ENCODE peak calls at places on chromosome 19, in eight cellular contexts. H is thoracic aorta, L is psoas muscle, F is AG04449, W is AG04450, U is brain microvascular endothelial cell, T is fibroblast of the aortic adventitia, K is epithelial cell of proximal tubule. G is an unnamed sample.
A peak's percentile ranks its signal among the peaks of the same experiment; 100 is the strongest.

GRCh38 chr19:43300876-43301765 is 31.8 kb upstream of the PSG9 start:
- DNase-seq in H (no peak), L (no peak), F (no peak), W (no peak), U (no peak), T (no peak), K (no peak), G (no peak)

GRCh38 chr19:15280915-15281683 is 48.9 kb upstream of the EPHX3 start:
- DNase-seq in H (no peak), L (peak; percentile 95), F (no peak), W (peak; percentile 72), U (peak; percentile 69), T (peak; percentile 86), K (peak; percentile 69), G (no peak)

GRCh38 chr19:52651956-52652355 is 13.8 kb upstream of the ZNF83 start:
- DNase-seq in H (no peak), L (no peak), F (no peak), W (no peak), U (no peak), T (no peak), K (no peak), G (no peak)

GRCh38 chr19:2431318-2432055 is 4.1 kb upstream of the TIMM13 start:
- DNase-seq in H (no peak), L (no peak), F (no peak), W (no peak), U (no peak), T (no peak), K (no peak), G (no peak)

GRCh38 chr19:11987405-11988231 is 22.8 kb downstream of the ZNF763 start:
- DNase-seq in H (peak; percentile 96), L (peak; percentile 97), F (no peak), W (peak; percentile 78), U (peak; percentile 95), T (peak; percentile 89), K (peak; percentile 61), G (peak; percentile 94)

GRCh38 chr19:39407644-39408391 is 1.2 kb downstream of the ZFP36 start:
- DNase-seq in H (no peak), L (peak; percentile 82), F (no peak), W (no peak), U (no peak), T (peak; percentile 28), K (no peak), G (peak; percentile 55)

GRCh38 chr19:11814707-11815050 is 606 bp downstream of the ZNF440 start:
- DNase-seq in H (no peak), L (no peak), F (no peak), W (no peak), U (peak; percentile 32), T (peak; percentile 47), K (no peak), G (no peak)

GRCh38 chr19:46040952-46041500 is at the start of gene IGFL4:
- DNase-seq in H (no peak), L (no peak), F (no peak), W (no peak), U (no peak), T (peak; percentile 51), K (no peak), G (no peak)

GRCh38 chr19:9883764-9884163 is 48.6 kb downstream of the PIN1 start:
- DNase-seq in H (no peak), L (no peak), F (no peak), W (no peak), U (no peak), T (no peak), K (no peak), G (no peak)

GRCh38 chr19:49438261-49438660 is 3.1 kb downstream of the SLC17A7 start:
- DNase-seq in H (no peak), L (no peak), F (no peak), W (no peak), U (no peak), T (no peak), K (no peak), G (no peak)

GRCh38 chr19:49435670-49436069 is 5.7 kb downstream of the SLC17A7 start:
- DNase-seq in H (no peak), L (no peak), F (no peak), W (no peak), U (no peak), T (no peak), K (no peak), G (no peak)

GRCh38 chr19:49437231-49437630 is 4.1 kb downstream of the SLC17A7 start:
- DNase-seq in H (no peak), L (no peak), F (no peak), W (no peak), U (no peak), T (no peak), K (no peak), G (no peak)

GRCh38 chr19:49434907-49435577 is 6.3 kb downstream of the SLC17A7 start:
- DNase-seq in H (no peak), L (no peak), F (no peak), W (no peak), U (no peak), T (no peak), K (no peak), G (no peak)

DNA sequence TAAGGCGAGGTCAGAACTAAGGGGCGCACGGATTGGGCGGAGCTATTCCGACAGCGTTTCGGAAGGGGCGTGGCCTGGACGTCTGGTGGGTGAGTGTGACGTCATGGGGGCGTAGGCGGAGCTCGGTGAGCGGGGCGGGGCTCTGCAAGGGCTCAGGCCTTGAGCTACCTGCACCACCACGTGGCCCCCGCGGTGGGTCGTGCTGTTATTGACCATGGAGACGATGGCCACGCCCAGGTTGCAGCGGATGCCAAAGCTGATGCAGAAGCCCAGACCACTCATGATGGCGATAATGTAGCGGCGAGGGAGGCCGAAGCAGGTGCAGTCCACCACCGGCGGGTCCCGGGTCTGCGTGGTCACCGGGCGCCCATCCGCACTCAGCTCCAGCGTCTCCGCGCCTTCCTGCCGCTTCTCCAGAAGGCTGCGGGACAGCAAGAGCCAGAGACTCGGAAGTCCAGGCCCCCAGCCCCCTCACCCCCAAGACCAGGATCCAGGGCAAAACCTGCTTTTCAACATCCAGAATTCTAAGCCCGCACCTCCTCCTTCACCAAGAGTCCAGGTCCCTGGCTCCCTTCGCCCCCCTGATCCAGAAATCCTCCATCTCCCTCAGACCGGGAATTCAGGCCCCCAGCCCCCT is 4.8 kb downstream of the SLC17A7 start:
- DNase-seq in H (no peak), L (no peak), F (no peak), W (no peak), U (no peak), T (no peak), K (no peak), G (peak; percentile 55)
- H3K4me3 ChIP-seq in H (no peak overlapping the region), L (no peak overlapping the region), F (no peak overlapping the region), W (no peak overlapping the region), U (no peak overlapping the region), T (no peak overlapping the region), K (no peak overlapping the region), G (no peak overlapping the region)

DNA sequence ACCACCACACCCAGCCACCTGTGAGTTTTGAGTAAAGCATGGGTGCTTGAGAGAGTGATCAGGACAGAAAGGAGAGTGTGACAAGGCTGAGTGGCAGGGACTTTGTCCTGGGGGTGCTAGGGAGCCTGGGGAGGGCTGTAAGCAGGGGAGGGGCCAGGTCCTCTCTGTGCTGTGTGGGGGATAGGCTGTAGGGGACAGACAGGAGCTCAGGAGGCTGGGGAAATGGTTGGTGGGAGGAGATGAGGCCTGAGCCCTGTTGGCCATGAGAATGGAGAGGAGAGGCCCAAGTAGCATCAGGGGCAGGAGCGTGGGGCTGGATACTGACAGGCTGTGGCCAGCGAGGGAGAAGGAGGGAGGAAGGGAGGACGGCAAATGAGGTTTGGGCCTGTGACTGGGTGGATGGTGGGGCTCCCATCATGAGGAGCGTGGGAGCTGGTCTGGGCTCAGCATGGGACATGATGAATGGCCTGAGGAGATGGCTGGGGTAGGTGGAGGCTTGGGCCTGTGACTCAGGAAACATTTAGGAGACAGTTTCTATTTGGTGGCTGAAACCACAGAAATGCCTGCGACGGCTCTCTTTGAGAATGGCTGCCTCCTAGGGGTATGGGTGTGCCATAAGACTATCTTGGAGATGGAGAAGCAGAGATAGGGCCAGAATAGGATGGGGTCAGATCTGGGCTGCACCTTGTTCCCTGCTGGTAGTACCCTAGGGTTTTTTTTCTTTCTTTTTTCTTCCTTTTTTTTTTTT is 25.0 kb downstream of the GRIN2D start:
- DNase-seq in H (no peak), L (no peak), F (no peak), W (no peak), U (no peak), T (no peak), K (no peak), G (no peak)
- H3K4me3 ChIP-seq in H (no peak overlapping the region), L (peak overlapping the region; percentile 9), F (no peak overlapping the region), W (no peak overlapping the region), U (no peak overlapping the region), T (no peak overlapping the region), K (no peak overlapping the region), G (peak overlapping the region; percentile 60)

GRCh38 chr19:32291876-32292275 is 53.5 kb upstream of the ZNF507 start:
- DNase-seq in H (no peak), L (no peak), F (no peak), W (no peak), U (no peak), T (no peak), K (no peak), G (no peak)

GRCh38 chr19:32287086-32287485 is 58.3 kb upstream of the ZNF507 start:
- DNase-seq in H (no peak), L (no peak), F (no peak), W (no peak), U (no peak), T (no peak), K (no peak), G (peak; percentile 2)

GRCh38 chr19:32289566-32290210 is 55.7 kb upstream of the ZNF507 start:
- DNase-seq in H (no peak), L (no peak), F (no peak), W (no peak), U (no peak), T (no peak), K (no peak), G (no peak)

DNA sequence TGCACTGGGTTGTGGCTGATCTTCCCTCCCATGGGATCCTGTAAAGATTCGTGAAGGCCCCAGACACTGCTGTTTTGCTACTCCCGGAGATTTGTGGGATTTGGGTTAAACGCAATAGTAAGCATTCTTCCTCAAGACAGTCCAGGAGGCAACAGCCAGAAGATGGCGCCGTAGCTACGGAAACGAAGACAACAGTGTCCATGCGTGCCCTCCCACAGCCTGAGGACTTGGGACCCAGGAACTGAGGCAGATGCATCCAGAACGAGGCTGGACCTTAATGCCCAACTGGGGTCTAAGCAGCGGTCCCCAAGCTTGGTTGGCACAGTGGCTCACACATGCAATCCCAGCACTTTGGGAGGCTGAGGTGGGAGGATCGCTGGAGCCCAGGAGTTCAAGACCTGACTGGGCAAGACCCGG is 57.6 kb upstream of the ZNF507 start:
- DNase-seq in H (peak; percentile 11), L (peak; percentile 84), F (no peak), W (peak; percentile 10), U (peak; percentile 68), T (peak; percentile 82), K (no peak), G (peak; percentile 6)
- H3K4me3 ChIP-seq in H (no peak overlapping the region), L (no peak overlapping the region), F (no peak overlapping the region), W (no peak overlapping the region), U (no peak overlapping the region), T (no peak overlapping the region), K (no peak overlapping the region), G (no peak overlapping the region)

DNA sequence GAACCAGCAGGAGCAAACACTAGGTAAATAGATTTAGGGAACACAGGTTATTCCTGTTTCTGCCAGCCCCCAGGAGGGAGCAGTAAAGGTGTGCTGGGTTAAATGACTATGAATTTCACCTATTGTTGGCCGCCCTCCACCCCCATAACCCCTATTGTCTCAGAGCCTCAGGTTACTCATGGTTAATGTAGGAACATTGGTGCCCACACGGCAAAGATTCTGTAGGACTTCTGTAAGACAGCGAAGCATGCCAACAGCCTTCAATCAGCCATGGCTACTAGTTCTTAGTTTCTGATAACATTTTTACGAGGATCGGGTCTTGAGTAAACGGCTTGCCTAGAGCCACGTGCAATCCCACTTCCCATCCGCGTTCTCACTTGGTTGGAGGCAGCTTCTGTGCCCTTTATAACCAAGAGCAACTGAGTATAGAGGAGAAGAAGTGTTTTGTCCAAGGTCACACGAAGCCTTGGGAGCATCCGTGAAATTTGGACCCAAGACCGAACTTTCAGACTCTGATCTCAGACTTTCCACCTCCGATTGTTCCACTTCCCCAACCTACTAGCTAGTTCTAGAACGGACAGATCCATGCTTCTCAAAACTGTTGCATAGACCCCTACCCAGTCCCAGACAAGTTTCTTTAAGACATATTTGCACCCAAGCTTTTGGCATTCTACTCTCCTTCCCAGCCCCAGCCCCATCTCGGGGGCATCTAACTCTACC is 5.1 kb upstream of the CACNG8 start:
- DNase-seq in H (no peak), L (no peak), F (no peak), W (no peak), U (no peak), T (no peak), K (no peak), G (no peak)
- H3K4me3 ChIP-seq in H (no peak overlapping the region), L (no peak overlapping the region), F (no peak overlapping the region), W (no peak overlapping the region), U (no peak overlapping the region), T (no peak overlapping the region), K (no peak overlapping the region), G (no peak overlapping the region)